ENCODE peak calls at places on chromosomes 7 and 10, in five cellular contexts. One of them, this sample, is unnamed.

GRCh38 chr7:157829491-157829890 is 492.7 kb downstream of the DNAJB6 start:
- DNase-seq in mucosa of descending colon: no peak
- DNase-seq in HT1080: no peak
- DNase-seq in C1 segment of cervical spinal cord: no peak
- DNase-seq in astrocyte of the cerebellum: no peak
- DNase-seq in this sample: no peak

GRCh38 chr7:144481863-144482262 is 78.4 kb upstream of the NOBOX start:
- DNase-seq in mucosa of descending colon: no peak
- DNase-seq in HT1080: no peak
- DNase-seq in C1 segment of cervical spinal cord: no peak
- DNase-seq in astrocyte of the cerebellum: no peak
- DNase-seq in this sample: no peak

GRCh38 chr7:128030263-128030998 is 806 bp downstream of the LRRC4 start:
- DNase-seq in mucosa of descending colon: no peak
- DNase-seq in HT1080: no peak
- DNase-seq in C1 segment of cervical spinal cord: no peak
- DNase-seq in astrocyte of the cerebellum: no peak
- DNase-seq in this sample: no peak

GRCh38 chr10:70551491-70551890 is 51.0 kb downstream of the PRF1 start:
- DNase-seq in mucosa of descending colon: no peak
- DNase-seq in HT1080: no peak
- DNase-seq in C1 segment of cervical spinal cord: no peak
- DNase-seq in astrocyte of the cerebellum: no peak
- DNase-seq in this sample: peak; percentile 44

GRCh38 chr7:100942038-100942774 is 7.1 kb upstream of the MUC3A start:
- DNase-seq in mucosa of descending colon: no peak
- DNase-seq in HT1080: no peak
- DNase-seq in C1 segment of cervical spinal cord: no peak
- DNase-seq in astrocyte of the cerebellum: no peak
- DNase-seq in this sample: no peak

GRCh38 chr7:102829075-102829474 is 80.3 kb downstream of the FAM185A start:
- DNase-seq in mucosa of descending colon: no peak
- DNase-seq in HT1080: no peak
- DNase-seq in C1 segment of cervical spinal cord: no peak
- DNase-seq in astrocyte of the cerebellum: no peak
- DNase-seq in this sample: no peak

GRCh38 chr10:121610798-121611325 is 12.6 kb upstream of the FGFR2 start:
- DNase-seq in mucosa of descending colon: no peak
- DNase-seq in HT1080: no peak
- DNase-seq in C1 segment of cervical spinal cord: no peak
- DNase-seq in astrocyte of the cerebellum: no peak
- DNase-seq in this sample: no peak

GRCh38 chr7:63065684-63066083 is 933.0 kb upstream of the ZNF722 start:
- DNase-seq in mucosa of descending colon: no peak
- DNase-seq in HT1080: no peak
- DNase-seq in C1 segment of cervical spinal cord: no peak
- DNase-seq in astrocyte of the cerebellum: no peak
- DNase-seq in this sample: no peak

GRCh38 chr7:26681819-26682418 is 182.5 kb downstream of the SKAP2 start:
- DNase-seq in mucosa of descending colon: no peak
- DNase-seq in HT1080: peak; percentile 39
- DNase-seq in C1 segment of cervical spinal cord: no peak
- DNase-seq in astrocyte of the cerebellum: peak; percentile 4
- DNase-seq in this sample: no peak

GRCh38 chr10:12649017-12649586 is 299.8 kb downstream of the CAMK1D start:
- DNase-seq in mucosa of descending colon: no peak
- DNase-seq in HT1080: no peak
- DNase-seq in C1 segment of cervical spinal cord: no peak
- DNase-seq in astrocyte of the cerebellum: no peak
- DNase-seq in this sample: no peak